ENCODE peak calls at places on chromosomes 4 and X, in nine cellular contexts. J is MM.1S; X is CD4-positive, alpha-beta T cell; O is brain microvascular endothelial cell; B is NCI-H82; Y is bronchial epithelial cell; T is activated CD4-positive, alpha-beta T cell treated with anti-CD3 and anti-CD28 coated beads, Interleukin-2, amount 50 U/mL, for 4 hours; R is iPS DF 19.7; H is stimulated activated CD8-positive, alpha-beta memory T cell treated with anti-CD3 and anti-CD28 coated beads, Interleukin-4, amount 100 ng/mL, for 1 hour. C is an unnamed sample.

GRCh38 chr4:174314770-174315169 is 31.1 kb downstream of the CEP44 start:
- DNase-seq in J (no peak), X (no peak), O (peak; percentile 42), B (peak; percentile 63), Y (peak; percentile 80), T (no peak), R (no peak), H (no peak), C (no peak)

GRCh38 chrX:10239611-10240064 is 82.9 kb downstream of the CLCN4 start:
- DNase-seq in J (no peak), X (no peak), O (peak; percentile 85), B (no peak), Y (peak; percentile 44), T (no peak), R (no peak), H (no peak), C (no peak)

GRCh38 chr4:1398686-1399507 is 7.3 kb downstream of the NKX1-1 start:
- DNase-seq in J (no peak), X (no peak), O (no peak), B (no peak), Y (no peak), T (no peak), R (no peak), H (no peak), C (no peak)

GRCh38 chrX:18354369-18355329 is at the start of gene SCML2:
- DNase-seq in J (peak; percentile 42), X (peak; percentile 21), O (peak; percentile 7), B (peak; percentile 65), Y (no peak), T (peak; percentile 1), R (no peak), H (no peak), C (peak; percentile 34)

GRCh38 chr4:68984947-68985346 is 33.3 kb upstream of the UGT2A3 start:
- DNase-seq in J (no peak), X (no peak), O (no peak), B (no peak), Y (no peak), T (no peak), R (no peak), H (no peak), C (no peak)

GRCh38 chr4:41213563-41214157 is 682 bp downstream of the APBB2 start:
- DNase-seq in J (no peak), X (no peak), O (no peak), B (peak; percentile 52), Y (no peak), T (no peak), R (no peak), H (no peak), C (peak; percentile 51)

GRCh38 chrX:42748067-42748850 is 29.7 kb downstream of the PPP1R2C start:
- DNase-seq in J (no peak), X (no peak), O (peak; percentile 3), B (no peak), Y (peak; percentile 61), T (no peak), R (no peak), H (no peak), C (no peak)

GRCh38 chrX:122555925-122556324 is 628.2 kb upstream of the GRIA3 start:
- DNase-seq in J (no peak), X (no peak), O (no peak), B (no peak), Y (no peak), T (no peak), R (no peak), H (no peak), C (no peak)

GRCh38 chrX:133984857-133985163 is 584 bp downstream of the GPC3 start:
- DNase-seq in J (no peak), X (no peak), O (no peak), B (no peak), Y (no peak), T (no peak), R (no peak), H (no peak), C (no peak)

GRCh38 chr4:107349266-107349665 is 313.2 kb upstream of the DKK2 start:
- DNase-seq in J (no peak), X (no peak), O (peak; percentile 88), B (no peak), Y (no peak), T (no peak), R (peak; percentile 45), H (no peak), C (no peak)

GRCh38 chrX:114046695-114047279 is 537.1 kb upstream of the HTR2C start:
- DNase-seq in J (no peak), X (no peak), O (no peak), B (no peak), Y (no peak), T (no peak), R (no peak), H (no peak), C (no peak)